ENCODE peak calls at places on chromosomes 4 and X, in ten cellular contexts. B is cardiac muscle cell; L is K562; G is mammary epithelial cell; O is BJ; E is H1; H is MG63; U is MM.1S; X is GM12878; Z is CD8-positive, alpha-beta memory T cell. D is an unnamed sample. For H3K27me3 and H3K36me3, the result is how much of the 10 kb centered on the place peaks cover.

GRCh38 chr4:126916626-126917140 is 716.1 kb upstream of the INTU start:
- DNase-seq in B (no peak), L (peak), G (peak), O (peak), E (no peak), H (peak), U (no peak), X (no peak), Z (no peak), D (peak)

GRCh38 chr4:8731364-8731763 is 138.8 kb downstream of the CPZ start:
- DNase-seq in B (no peak), L (no peak), G (no peak), O (no peak), E (no peak), H (no peak), U (no peak), X (no peak), Z (no peak), D (no peak)

GRCh38 chr4:148171596-148171995 is 270.6 kb downstream of the NR3C2 start:
- DNase-seq in B (peak), L (no peak), G (no peak), O (no peak), E (no peak), H (no peak), U (no peak), X (no peak), Z (no peak), D (no peak)

GRCh38 chr4:76473186-76473585 is 38.2 kb downstream of the SHROOM3 start:
- DNase-seq in B (no peak), L (no peak), G (peak), O (no peak), E (no peak), H (no peak), U (no peak), X (no peak), Z (no peak), D (no peak)

GRCh38 chr4:7513731-7514130 is 79.0 kb upstream of the PSAPL1 start:
- DNase-seq in B (no peak), L (no peak), G (no peak), O (peak), E (no peak), H (peak), U (no peak), X (no peak), Z (no peak), D (peak)

GRCh38 chr4:76677571-76678326 is 220.2 kb downstream of the SOWAHB start:
- DNase-seq in B (no peak), L (no peak), G (no peak), O (no peak), E (no peak), H (no peak), U (no peak), X (no peak), Z (no peak), D (no peak)

GRCh38 chrX:54920610-54921426 is at the start of gene TRO:
- DNase-seq in B (peak), L (no peak), G (no peak), O (no peak), E (no peak), H (peak), U (no peak), X (no peak), Z (no peak), D (no peak)

GRCh38 chr4:5926601-5927000 is 33.7 kb upstream of the CRMP1 start:
- DNase-seq in B (no peak), L (no peak), G (no peak), O (no peak), E (no peak), H (no peak), U (no peak), X (no peak), Z (no peak), D (no peak)

GRCh38 chrX:32118832-32119231 is 1047.0 kb upstream of the FTHL17 start:
- DNase-seq in B (no peak), L (no peak), G (no peak), O (no peak), E (no peak), H (no peak), U (no peak), X (no peak), Z (no peak), D (no peak)

GRCh38 chr4:48660347-48660746 is 119.7 kb downstream of the FRYL start:
- DNase-seq in B (no peak), L (no peak), G (no peak), O (no peak), E (no peak), H (no peak), U (no peak), X (no peak), Z (no peak), D (no peak)

GRCh38 chrX:40933132-40934078 is 151.8 kb upstream of the USP9X start:
- DNase-seq in B (peak), L (peak), G (no peak), O (peak), E (no peak), H (no peak), U (no peak), X (peak), Z (no peak), D (peak)

GRCh38 chrX:23503835-23504539 is 163.3 kb upstream of the PRDX4 start:
- DNase-seq in B (peak), L (no peak), G (peak), O (peak), E (no peak), H (peak), U (no peak), X (no peak), Z (no peak), D (peak)

GRCh38 chrX:106976416-106976815 is 23.6 kb downstream of the MORC4 start:
- DNase-seq in B (no peak), L (no peak), G (peak), O (no peak), E (no peak), H (no peak), U (no peak), X (no peak), Z (no peak), D (no peak)

GRCh38 chr4:8359193-8359592 is 81.3 kb downstream of the ACOX3 start:
- DNase-seq in B (no peak), L (no peak), G (no peak), O (no peak), E (no peak), H (no peak), U (no peak), X (no peak), Z (no peak), D (no peak)

GRCh38 chr4:26116057-26116456 is 202.0 kb downstream of the SMIM20 start:
- DNase-seq in B (peak), L (no peak), G (no peak), O (no peak), E (no peak), H (no peak), U (no peak), X (no peak), Z (no peak), D (no peak)

DNA sequence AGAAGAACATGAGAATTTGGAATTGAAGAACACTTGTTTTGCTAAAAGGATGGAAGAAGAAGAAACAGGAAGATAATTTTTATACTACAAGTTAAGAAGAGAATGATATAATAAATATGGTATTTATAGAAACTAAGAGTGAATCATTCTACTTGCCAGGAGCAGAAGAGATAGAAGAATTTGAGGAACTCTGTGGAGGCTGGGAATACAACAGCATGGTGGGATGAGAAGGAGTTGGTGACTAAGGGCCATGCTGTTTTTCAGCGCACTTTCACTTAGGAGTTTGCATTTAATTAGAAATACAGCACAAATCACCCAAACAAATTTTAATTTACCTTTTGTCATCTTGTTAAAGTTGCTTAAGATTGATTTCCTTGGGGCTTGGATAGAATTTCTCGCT is 20.5 kb downstream of the HADH start:
- DNase-seq in B (no peak), L (no peak), G (no peak), O (peak), E (no peak), H (no peak), U (no peak), X (no peak), Z (no peak), D (peak)
- H3K27me3 ChIP-seq in B (under half), L (under half), G (under half), O (under half), E (under half), H (under half), U (under half), X (under half), Z (under half), D (under half)

GRCh38 chr4:134078230-134078914 is 123.2 kb downstream of the PABPC4L start:
- DNase-seq in B (no peak), L (no peak), G (no peak), O (no peak), E (no peak), H (no peak), U (peak), X (no peak), Z (no peak), D (no peak)
- H3K4me3 ChIP-seq in B (no peak), L (no peak), G (no peak), O (no peak), E (no peak), H (peak), U (peak), X (peak), Z (no peak), D (no peak)

GRCh38 chr4:182789588-182789987 is 127.6 kb downstream of the DCTD start:
- DNase-seq in B (no peak), L (no peak), G (no peak), O (no peak), E (no peak), H (no peak), U (no peak), X (no peak), Z (no peak), D (no peak)
- H3K36me3 ChIP-seq in B (under half), L (under half), G (under half), O (under half), E (under half), H (under half), U (under half), X (under half), Z (under half), D (under half)

GRCh38 chr4:3463556-3464348 is 646 bp downstream of the DOK7 start:
- DNase-seq in B (no peak), L (no peak), G (no peak), O (no peak), E (no peak), H (no peak), U (no peak), X (no peak), Z (no peak), D (no peak)

GRCh38 chr4:3465698-3466671 is 2.9 kb downstream of the DOK7 start:
- DNase-seq in B (peak), L (no peak), G (no peak), O (no peak), E (no peak), H (no peak), U (no peak), X (no peak), Z (no peak), D (no peak)

GRCh38 chr4:3466691-3467600 is 3.8 kb downstream of the DOK7 start:
- DNase-seq in B (no peak), L (no peak), G (no peak), O (no peak), E (no peak), H (no peak), U (no peak), X (no peak), Z (no peak), D (no peak)

GRCh38 chr4:3464349-3464905 is 1.3 kb downstream of the DOK7 start:
- DNase-seq in B (no peak), L (no peak), G (no peak), O (no peak), E (no peak), H (no peak), U (no peak), X (no peak), Z (no peak), D (no peak)

DNA sequence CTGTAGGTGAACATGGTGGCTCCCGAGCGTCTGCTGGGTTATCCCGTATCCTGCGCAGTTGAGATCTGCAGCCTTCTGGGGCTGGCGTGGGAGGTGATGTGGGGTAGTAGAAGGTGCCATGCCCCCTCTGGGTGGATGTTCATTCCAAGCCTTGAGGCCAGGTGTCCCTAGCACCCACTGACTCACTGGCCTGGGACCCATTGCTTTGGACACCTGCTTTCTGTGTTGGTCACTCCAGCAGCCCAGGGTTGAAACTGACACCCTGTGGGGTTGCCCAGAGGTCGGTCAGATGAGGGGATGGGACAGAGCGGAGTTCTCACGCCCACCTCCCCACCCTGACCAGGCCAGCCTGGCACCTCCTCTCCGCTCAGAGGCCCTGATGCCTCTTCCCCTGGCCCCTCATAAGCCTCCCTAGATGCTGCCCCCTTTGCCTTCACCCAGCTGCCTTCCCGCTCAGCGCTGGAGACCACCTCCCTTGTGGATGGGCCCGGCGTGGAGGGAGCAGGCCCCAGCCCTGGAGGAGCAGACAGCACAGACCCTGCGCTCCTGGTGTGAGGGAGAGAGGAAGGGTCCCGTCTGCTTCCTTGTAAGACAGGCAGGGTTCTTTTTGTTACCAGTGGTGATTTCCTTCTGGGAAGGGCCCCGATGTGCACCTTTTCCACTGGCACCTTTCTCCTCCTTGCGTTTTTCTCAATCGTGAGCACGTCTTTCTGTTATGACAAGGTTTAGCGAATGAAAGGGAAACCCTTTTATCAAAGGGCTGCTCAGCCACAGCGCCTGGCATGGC is 2.0 kb downstream of the DOK7 start:
- DNase-seq in B (no peak), L (no peak), G (no peak), O (no peak), E (no peak), H (no peak), U (no peak), X (no peak), Z (no peak), D (no peak)
- H3K27me3 ChIP-seq in B (under half), L (under half), G (under half), O (under half), E (half or more), H (under half), U (half or more), X (under half), Z (under half), D (under half)

GRCh38 chr4:88616275-88616996 is 24.2 kb downstream of the HERC3 start:
- DNase-seq in B (no peak), L (no peak), G (peak), O (peak), E (no peak), H (peak), U (no peak), X (no peak), Z (no peak), D (peak)

GRCh38 chr4:88609387-88609786 is 17.1 kb downstream of the HERC3 start:
- DNase-seq in B (no peak), L (peak), G (no peak), O (no peak), E (no peak), H (no peak), U (no peak), X (no peak), Z (no peak), D (no peak)

GRCh38 chr4:88613417-88613875 is 21.2 kb downstream of the HERC3 start:
- DNase-seq in B (peak), L (no peak), G (no peak), O (no peak), E (no peak), H (no peak), U (no peak), X (no peak), Z (no peak), D (no peak)

GRCh38 chr4:88610771-88611170 is 18.5 kb downstream of the HERC3 start:
- DNase-seq in B (no peak), L (no peak), G (no peak), O (peak), E (no peak), H (peak), U (no peak), X (no peak), Z (no peak), D (no peak)

GRCh38 chr4:88614058-88614457 is 21.8 kb downstream of the HERC3 start:
- DNase-seq in B (no peak), L (no peak), G (no peak), O (no peak), E (no peak), H (no peak), U (no peak), X (no peak), Z (no peak), D (no peak)
- H3K4me3 ChIP-seq in B (no peak), L (no peak), G (no peak), O (no peak), E (no peak), H (no peak), U (no peak), X (no peak), Z (peak), D (no peak)

GRCh38 chr4:159342374-159342773 is 239.5 kb downstream of the RAPGEF2 start:
- DNase-seq in B (no peak), L (no peak), G (no peak), O (no peak), E (no peak), H (no peak), U (no peak), X (no peak), Z (no peak), D (no peak)

GRCh38 chr4:159346681-159347080 is 243.8 kb downstream of the RAPGEF2 start:
- DNase-seq in B (peak), L (no peak), G (no peak), O (no peak), E (no peak), H (no peak), U (no peak), X (no peak), Z (no peak), D (no peak)

GRCh38 chr4:159341486-159341885 is 238.6 kb downstream of the RAPGEF2 start:
- DNase-seq in B (no peak), L (no peak), G (peak), O (no peak), E (no peak), H (no peak), U (no peak), X (no peak), Z (no peak), D (no peak)

GRCh38 chr4:159349332-159349731 is 246.5 kb downstream of the RAPGEF2 start:
- DNase-seq in B (no peak), L (peak), G (no peak), O (no peak), E (no peak), H (no peak), U (no peak), X (no peak), Z (no peak), D (no peak)

GRCh38 chr4:159344877-159345276 is 242.0 kb downstream of the RAPGEF2 start:
- DNase-seq in B (no peak), L (no peak), G (no peak), O (no peak), E (no peak), H (no peak), U (no peak), X (no peak), Z (no peak), D (no peak)
- H3K36me3 ChIP-seq in B (under half), L (half or more), G (under half), O (under half), E (under half), H (under half), U (under half), X (under half), Z (under half), D (under half)

GRCh38 chr4:78987683-78988082 is 48.4 kb upstream of the PAQR3 start:
- DNase-seq in B (no peak), L (no peak), G (no peak), O (no peak), E (no peak), H (no peak), U (no peak), X (no peak), Z (no peak), D (no peak)

GRCh38 chr4:78989697-78990270 is 50.5 kb upstream of the PAQR3 start:
- DNase-seq in B (no peak), L (no peak), G (no peak), O (no peak), E (no peak), H (no peak), U (no peak), X (no peak), Z (no peak), D (no peak)

GRCh38 chr4:78990938-78991810 is 51.9 kb upstream of the PAQR3 start:
- DNase-seq in B (peak), L (no peak), G (no peak), O (no peak), E (no peak), H (no peak), U (no peak), X (no peak), Z (no peak), D (no peak)
- H3K27me3 ChIP-seq in B (under half), L (under half), G (under half), O (under half), E (under half), H (under half), U (under half), X (under half), Z (under half), D (under half)

GRCh38 chrX:47235691-47236103 is 2.9 kb downstream of the USP11 start:
- DNase-seq in B (no peak), L (no peak), G (peak), O (no peak), E (no peak), H (no peak), U (no peak), X (no peak), Z (no peak), D (no peak)

GRCh38 chrX:47233333-47234113 is 714 bp downstream of the USP11 start:
- DNase-seq in B (peak), L (peak), G (peak), O (peak), E (peak), H (peak), U (peak), X (peak), Z (peak), D (peak)

GRCh38 chrX:47232197-47232802 is 509 bp upstream of the USP11 start:
- DNase-seq in B (no peak), L (no peak), G (peak), O (no peak), E (no peak), H (no peak), U (no peak), X (no peak), Z (no peak), D (no peak)

GRCh38 chrX:47232803-47233332 is at the start of gene USP11:
- DNase-seq in B (peak), L (peak), G (no peak), O (no peak), E (no peak), H (no peak), U (no peak), X (no peak), Z (peak), D (peak)

GRCh38 chrX:47234583-47234982 is 1.8 kb downstream of the USP11 start:
- DNase-seq in B (no peak), L (no peak), G (peak), O (no peak), E (no peak), H (no peak), U (no peak), X (no peak), Z (no peak), D (no peak)
- H3K4me3 ChIP-seq in B (peak), L (peak), G (peak), O (peak), E (peak), H (peak), U (no peak), X (no peak), Z (peak), D (peak)

DNA sequence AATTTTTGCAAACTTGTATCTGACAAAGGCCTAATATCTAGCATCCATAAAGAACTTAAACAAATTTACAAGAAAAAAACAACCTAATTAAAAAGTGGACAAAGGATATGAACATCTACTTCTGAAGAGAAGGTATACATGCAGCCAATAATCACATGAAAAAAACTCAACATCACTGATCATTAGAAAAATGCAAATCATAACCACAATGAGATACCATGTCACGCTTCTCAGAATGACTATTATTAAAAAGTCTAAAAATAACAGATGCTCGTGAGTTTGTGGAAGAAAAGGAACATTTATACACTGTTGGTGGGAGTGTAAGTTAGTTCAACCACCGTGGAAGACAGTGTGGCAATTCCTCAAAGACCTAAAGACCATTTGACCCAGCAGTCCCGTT is 24.0 kb downstream of the CEP44 start:
- DNase-seq in B (no peak), L (no peak), G (no peak), O (no peak), E (no peak), H (no peak), U (no peak), X (no peak), Z (no peak), D (no peak)
- H3K36me3 ChIP-seq in B (under half), L (half or more), G (under half), O (under half), E (under half), H (under half), U (under half), X (under half), Z (under half), D (under half)